ENCODE peak calls at places on chromosomes 1 and 21, in six cellular contexts. G, D, Q, N, U and Y are unnamed samples. For H3K9me2, the result is how much of the 10 kb centered on the place peaks cover.

GRCh38 chr1:18137759-18138345 is 30.3 kb downstream of the IGSF21 start:
- DNase-seq in N (no peak), G (no peak), D (no peak), U (no peak), Q (no peak), Y (no peak)

GRCh38 chr1:228416217-228416971 is at the start of gene TRIM17:
- DNase-seq in D (no peak), N (no peak), G (peak), U (no peak), Q (peak), Y (peak)

GRCh38 chr1:119631433-119632102 is 16.5 kb downstream of the ZNF697 start:
- DNase-seq in Q (peak), U (no peak), G (peak), D (peak), N (no peak), Y (peak)

GRCh38 chr1:15696956-15697521 is 12.9 kb downstream of the PLEKHM2 start:
- DNase-seq in N (no peak), Q (no peak), D (no peak), U (no peak), G (no peak), Y (no peak)

GRCh38 chr1:1250828-1251284 is 4.3 kb upstream of the C1QTNF12 start:
- DNase-seq in G (no peak), N (no peak), D (no peak), Q (no peak), U (no peak), Y (no peak)

GRCh38 chr1:167631386-167631941 is 1.4 kb downstream of the RCSD1 start:
- DNase-seq in G (no peak), U (no peak), N (no peak), D (no peak), Q (no peak), Y (no peak)

GRCh38 chr1:151512801-151513625 is 1.8 kb downstream of the CGN start:
- DNase-seq in Q (peak), N (peak), G (no peak), U (no peak), D (peak), Y (peak)

GRCh38 chr1:53482441-53483153 is 23.4 kb downstream of the DMRTB1 start:
- DNase-seq in Q (no peak), D (no peak), U (no peak), N (no peak), G (no peak), Y (no peak)

GRCh38 chr1:222880586-222880985 is 65.7 kb downstream of the DISP1 start:
- DNase-seq in G (peak), Q (no peak), N (no peak), U (peak), D (peak), Y (no peak)

GRCh38 chr21:17585875-17586450 is 26.7 kb downstream of the BTG3 start:
- DNase-seq in Q (peak), N (peak), G (peak), D (peak), U (peak), Y (peak)

GRCh38 chr21:17858764-17859163 is 39.6 kb upstream of the C21orf91 start:
- DNase-seq in D (no peak), G (no peak), Q (no peak), U (no peak), N (no peak), Y (no peak)

GRCh38 chr21:32316363-32317215 is 17.9 kb downstream of the MRAP start:
- DNase-seq in N (no peak), U (no peak), D (no peak), G (no peak), Q (no peak), Y (no peak)

GRCh38 chr1:232769718-232770117 is 35.5 kb upstream of the MAP10 start:
- DNase-seq in D (no peak), Q (peak), U (no peak), N (no peak), G (peak), Y (no peak)

GRCh38 chr1:215720121-215720520 is 153.0 kb downstream of the KCTD3 start:
- DNase-seq in Q (no peak), N (no peak), U (no peak), G (peak), D (no peak), Y (no peak)

GRCh38 chr1:174659823-174660222 is 212.1 kb downstream of the GPR52 start:
- DNase-seq in Q (no peak), G (peak), N (peak), U (peak), D (peak), Y (no peak)

GRCh38 chr1:27382950-27383627 is at the start of gene CD164L2:
- DNase-seq in D (peak), Q (peak), N (no peak), U (no peak), G (no peak), Y (peak)

GRCh38 chr21:35511298-35512162 is 462.4 kb upstream of the RUNX1 start:
- DNase-seq in Q (no peak), G (peak), U (no peak), N (peak), D (peak), Y (no peak)

GRCh38 chr1:186191511-186191910 is 183.5 kb downstream of the TPR start:
- DNase-seq in N (no peak), G (no peak), Q (no peak), D (no peak), U (no peak), Y (no peak)

GRCh38 chr1:6472391-6472790 is 6.4 kb upstream of the TNFRSF25 start:
- DNase-seq in D (no peak), G (no peak), U (no peak), Q (no peak), N (no peak), Y (no peak)

GRCh38 chr1:45205000-45205909 is 1.1 kb downstream of the ZSWIM5 start:
- DNase-seq in U (no peak), G (peak), Q (peak), N (no peak), D (peak), Y (peak)

GRCh38 chr1:63799810-63800209 is 26.0 kb downstream of the ROR1 start:
- DNase-seq in Q (no peak), D (no peak), G (peak), U (no peak), N (no peak), Y (no peak)

GRCh38 chr1:18327650-18328049 is 153.1 kb upstream of the KLHDC7A start:
- DNase-seq in N (no peak), D (no peak), Q (no peak), G (no peak), U (no peak), Y (no peak)

GRCh38 chr1:114196992-114197907 is 43.6 kb upstream of the SYT6 start:
- DNase-seq in Q (peak), U (no peak), G (no peak), N (no peak), D (no peak), Y (no peak)

GRCh38 chr1:155069551-155070391 is 6.2 kb downstream of the EFNA4 start:
- DNase-seq in U (no peak), N (no peak), G (no peak), Q (peak), D (no peak), Y (peak)

GRCh38 chr1:32894019-32894600 is 7.1 kb downstream of the TMEM54 start:
- DNase-seq in N (no peak), D (no peak), Q (peak), U (no peak), G (no peak), Y (no peak)

GRCh38 chr1:82015444-82015843 is 214.7 kb downstream of the ADGRL2 start:
- DNase-seq in G (no peak), U (no peak), N (no peak), Q (peak), D (peak), Y (no peak)

DNA sequence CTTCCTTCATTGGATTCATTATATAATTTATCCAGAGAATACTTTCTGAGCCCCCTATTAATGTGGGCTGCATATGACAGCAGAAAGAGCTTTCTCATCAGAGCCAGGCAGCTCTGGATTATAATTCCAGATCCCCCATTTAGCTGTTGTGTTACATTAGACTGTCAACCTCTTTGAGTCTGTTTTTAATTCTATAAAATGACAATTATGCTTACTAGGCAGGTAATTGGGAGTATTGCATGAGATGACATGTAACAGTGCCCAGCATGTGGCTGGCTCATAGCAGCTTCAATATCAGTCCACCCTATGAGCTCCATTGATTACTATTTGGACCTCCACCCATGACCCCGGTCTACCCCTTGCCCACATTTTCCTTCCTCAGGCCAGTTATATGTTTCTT is 49.6 kb downstream of the ABCA4 start:
- DNase-seq in G (no peak), U (no peak), D (no peak), Q (no peak), N (no peak), Y (no peak)
- H3K9me2 ChIP-seq in G (under half), U (under half), D (under half), Q (under half), N (under half), Y (under half)

GRCh38 chr1:47229884-47230691 is 1.9 kb downstream of the TAL1 start:
- DNase-seq in N (no peak), Q (peak), D (no peak), U (no peak), G (no peak), Y (no peak)
- TF ChIP-seq EZH2 in N (no peak), Q (peak), D (no peak), U (no peak), G (peak), Y (peak)

GRCh38 chr1:152972196-152972886 is 1.9 kb downstream of the SPRR4 start:
- DNase-seq in Q (no peak), U (no peak), G (no peak), N (no peak), D (no peak), Y (no peak)

GRCh38 chr1:152982076-152982475 is 1.8 kb upstream of the SPRR1A start:
- DNase-seq in G (no peak), U (no peak), N (no peak), Q (no peak), D (no peak), Y (no peak)

GRCh38 chr1:152980676-152981075 is 3.2 kb upstream of the SPRR1A start:
- DNase-seq in D (no peak), Q (no peak), G (no peak), U (no peak), N (no peak), Y (no peak)

GRCh38 chr1:152981181-152981871 is 2.6 kb upstream of the SPRR1A start:
- DNase-seq in Q (no peak), D (no peak), U (no peak), N (no peak), G (no peak), Y (no peak)

DNA sequence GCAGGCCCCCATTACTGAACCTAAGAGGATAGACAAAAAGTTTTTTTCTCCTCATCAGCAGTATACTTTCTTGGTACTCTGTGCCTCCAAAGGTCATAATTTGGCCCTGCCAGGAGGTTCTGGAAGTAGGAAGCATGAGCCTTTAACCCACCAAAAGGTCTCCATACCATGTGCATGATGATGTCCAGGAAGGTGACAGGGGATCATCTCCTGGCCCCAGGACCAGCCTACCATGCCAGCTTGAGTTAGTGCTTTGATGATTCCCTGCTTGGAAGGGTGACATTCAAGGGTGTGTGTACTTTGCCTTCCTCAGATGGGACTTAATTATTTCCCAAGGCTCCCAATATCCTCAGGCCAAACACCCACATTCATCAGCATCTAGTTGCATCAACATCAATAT is 6.3 kb upstream of the SPRR1A start:
- DNase-seq in N (no peak), Q (no peak), D (no peak), U (no peak), G (no peak), Y (no peak)
- H3K9me2 ChIP-seq in N (under half), Q (under half), D (under half), U (under half), G (under half), Y (under half)

GRCh38 chr1:41367102-41367537 is 5.9 kb downstream of the FOXO6 start:
- DNase-seq in N (no peak), Q (peak), G (no peak), U (no peak), D (no peak), Y (no peak)

GRCh38 chr1:41365320-41365633 is 4.0 kb downstream of the FOXO6 start:
- DNase-seq in D (no peak), N (no peak), Q (no peak), U (no peak), G (no peak), Y (no peak)

GRCh38 chr1:41365772-41366427 is 4.7 kb downstream of the FOXO6 start:
- DNase-seq in Q (peak), D (no peak), G (no peak), N (no peak), U (no peak), Y (no peak)

GRCh38 chr1:41368384-41368783 is 7.2 kb downstream of the FOXO6 start:
- DNase-seq in G (no peak), N (no peak), U (no peak), D (no peak), Q (no peak), Y (no peak)

DNA sequence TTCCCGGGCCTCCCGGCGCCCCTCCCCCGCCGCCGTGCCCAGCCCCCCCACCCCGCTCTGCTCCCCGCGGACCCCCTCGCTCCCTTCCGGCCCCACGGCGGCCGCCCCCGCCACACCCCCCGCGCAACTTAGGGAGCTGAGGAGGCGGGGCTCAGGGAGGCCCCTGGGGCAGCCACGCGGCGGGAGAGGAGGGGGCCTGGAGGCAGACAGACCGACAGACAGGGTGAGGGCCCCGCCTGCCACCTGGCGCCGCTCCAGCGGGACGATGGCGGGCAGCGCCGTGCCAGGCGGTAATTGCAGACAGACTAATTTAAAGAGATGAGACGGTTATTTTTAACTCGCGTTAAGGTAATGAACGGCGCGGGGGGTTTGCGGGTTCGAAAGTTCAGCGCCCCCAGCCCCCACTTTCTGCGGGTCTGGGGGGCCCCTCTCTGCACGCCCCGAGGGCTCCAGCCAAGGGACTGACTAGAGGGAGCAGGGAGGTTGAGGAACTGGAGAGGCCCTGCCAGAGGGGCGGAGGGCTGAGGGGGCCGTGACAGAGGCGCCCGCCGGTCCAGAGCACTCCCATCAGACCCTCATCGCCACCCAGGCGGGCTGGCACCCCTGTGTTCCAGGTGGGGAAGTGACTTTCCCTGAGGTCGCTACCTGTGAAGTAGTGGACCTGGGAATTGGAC is 5.3 kb downstream of the FOXO6 start:
- DNase-seq in D (no peak), Q (no peak), G (no peak), N (no peak), U (no peak), Y (peak)
- TF ChIP-seq EZH2 in D (no peak), Q (peak), G (no peak), N (no peak), U (no peak), Y (no peak)

GRCh38 chr1:12287869-12288268 is 58.0 kb downstream of the VPS13D start:
- DNase-seq in Q (no peak), N (no peak), U (no peak), D (no peak), G (no peak), Y (no peak)
- H3K9me2 ChIP-seq in Q (under half), N (under half), U (under half), D (under half), G (under half), Y (under half)

DNA sequence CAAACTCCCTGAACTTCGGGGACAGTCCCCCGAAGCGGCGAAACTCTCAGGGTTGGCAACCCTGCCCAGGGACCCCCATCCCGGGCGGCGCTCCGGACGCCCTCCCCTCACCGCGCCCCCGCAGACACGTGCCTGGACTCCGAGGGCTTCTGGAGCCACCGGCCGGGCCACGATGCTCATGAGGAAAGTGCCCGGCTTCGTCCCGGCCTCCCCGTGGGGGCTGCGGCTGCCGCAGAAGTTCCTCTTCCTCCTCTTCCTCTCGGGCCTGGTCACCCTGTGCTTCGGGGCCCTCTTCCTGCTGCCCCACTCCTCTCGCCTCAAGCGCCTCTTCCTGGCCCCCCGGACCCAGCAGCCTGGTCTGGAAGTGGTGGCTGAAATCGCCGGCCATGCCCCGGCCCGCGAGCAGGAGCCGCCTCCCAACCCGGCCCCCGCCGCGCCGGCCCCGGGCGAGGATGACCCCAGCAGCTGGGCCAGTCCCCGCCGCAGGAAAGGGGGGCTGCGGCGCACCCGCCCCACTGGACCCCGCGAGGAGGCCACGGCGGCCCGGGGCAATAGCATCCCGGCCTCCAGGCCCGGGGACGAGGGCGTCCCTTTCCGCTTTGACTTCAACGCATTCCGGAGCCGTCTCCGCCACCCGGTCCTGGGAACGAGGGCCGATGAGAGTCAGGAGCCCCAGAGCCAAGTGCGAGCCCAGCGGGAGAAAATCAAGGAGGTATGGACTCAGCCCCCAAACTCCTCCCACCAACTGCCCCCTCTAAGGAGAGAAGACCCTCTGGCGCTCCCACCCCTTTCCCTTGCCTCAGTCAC is 1.2 kb downstream of the MAN1C1 start:
- DNase-seq in G (peak), D (no peak), N (no peak), Q (peak), U (no peak), Y (peak)
- TF ChIP-seq EZH2 in G (peak), D (no peak), N (no peak), Q (peak), U (no peak), Y (no peak)